ENCODE peak calls at places on chromosomes 1 and 21, in four cellular contexts. D is pancreas, P is ovary, H is cardiac muscle cell. L is an unnamed sample.

GRCh38 chr1:25676488-25676887 is 59.9 kb downstream of the MAN1C1 start:
- DNase-seq in H (peak; percentile 42), D (no peak), P (no peak), L (no peak)

GRCh38 chr1:228003461-228004330 is 3.1 kb upstream of the WNT3A start:
- DNase-seq in P (no peak), H (no peak), D (no peak), L (no peak)

GRCh38 chr1:8705104-8705503 is 112.3 kb downstream of the RERE start:
- DNase-seq in D (no peak), H (no peak), P (no peak), L (peak; percentile 66)

GRCh38 chr21:32073593-32073992 is 200.8 kb downstream of the HUNK start:
- DNase-seq in D (no peak), P (no peak), H (no peak), L (peak; percentile 19)

GRCh38 chr1:162336621-162337020 is 40.0 kb downstream of the SPATA46 start:
- DNase-seq in P (no peak), H (no peak), D (no peak), L (no peak)

GRCh38 chr1:237166593-237167077 is 124.7 kb downstream of the RYR2 start:
- DNase-seq in P (no peak), H (no peak), D (no peak), L (no peak)

GRCh38 chr1:33612877-33613487 is 140.5 kb downstream of the ZSCAN20 start:
- DNase-seq in H (peak; percentile 80), D (peak; percentile 58), P (peak; percentile 59), L (peak; percentile 92)

GRCh38 chr1:66341446-66342089 is 192.4 kb upstream of the SGIP1 start:
- DNase-seq in H (no peak), P (no peak), D (no peak), L (no peak)

GRCh38 chr1:226569879-226570547 is 21.4 kb downstream of the STUM start:
- DNase-seq in P (no peak), H (no peak), D (no peak), L (peak; percentile 96)

GRCh38 chr1:181251713-181252075 is 163.2 kb downstream of the IER5 start:
- DNase-seq in D (no peak), P (no peak), H (no peak), L (no peak)

GRCh38 chr21:19759836-19760235 is 1238.4 kb upstream of the NCAM2 start:
- DNase-seq in P (no peak), H (no peak), D (no peak), L (no peak)

GRCh38 chr1:87712261-87712674 is 383.6 kb downstream of the LMO4 start:
- DNase-seq in H (no peak), P (no peak), D (no peak), L (no peak)

GRCh38 chr1:156104065-156104810 is 10.3 kb upstream of the LMNA start:
- DNase-seq in D (peak; percentile 78), P (peak; percentile 84), H (peak; percentile 92), L (peak; percentile 73)

GRCh38 chr1:17582124-17582768 is 42.7 kb downstream of the ARHGEF10L start:
- DNase-seq in P (no peak), H (no peak), D (no peak), L (no peak)

GRCh38 chr1:224223819-224224714 is 41.0 kb downstream of the DEGS1 start:
- DNase-seq in H (peak; percentile 78), P (no peak), D (no peak), L (no peak)

GRCh38 chr21:42114646-42115045 is 43.5 kb downstream of the UMODL1 start:
- DNase-seq in P (no peak), D (no peak), H (no peak), L (no peak)

GRCh38 chr21:46182548-46183336 is 1.5 kb downstream of the SPATC1L start:
- DNase-seq in H (no peak), P (peak; percentile 51), D (no peak), L (peak; percentile 64)

DNA sequence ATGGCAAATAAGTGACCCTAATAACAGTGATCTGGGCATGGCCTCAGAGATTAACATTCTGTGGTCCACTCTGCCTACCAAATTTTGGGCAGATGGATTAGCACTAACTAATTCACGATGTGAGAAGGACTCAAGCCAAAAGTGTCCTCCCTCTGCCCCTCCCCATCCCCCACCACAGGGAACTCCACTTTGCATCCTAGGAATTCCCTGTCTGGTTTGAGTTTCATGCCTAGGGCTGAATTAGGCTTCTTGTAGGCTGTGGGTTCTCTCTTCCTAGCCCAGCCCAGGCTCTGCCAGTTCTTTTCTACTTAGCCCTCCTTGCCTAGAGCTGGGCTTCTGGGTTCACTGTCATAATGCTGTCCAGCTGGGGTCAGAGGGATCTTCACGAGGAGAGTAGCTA is 64.1 kb downstream of the ATP2B4 start:
- DNase-seq in P (no peak), D (no peak), H (no peak), L (peak; percentile 63)
- H3K4me3 ChIP-seq in P (no peak overlapping the region), D (no peak overlapping the region), H (no peak overlapping the region), L (no peak overlapping the region)

GRCh38 chr1:37162059-37162458 is 127.7 kb upstream of the GRIK3 start:
- DNase-seq in H (no peak), D (no peak), P (no peak), L (no peak)
- H3K9me3 ChIP-seq in H (no peaks in the 10 kb centered on the region), D (no peaks in the 10 kb centered on the region), P (no peaks in the 10 kb centered on the region), L (peaks cover 6% of the 10 kb centered on the region)

GRCh38 chr1:151048645-151049032 is 1.1 kb downstream of the C1orf56 start:
- DNase-seq in P (no peak), D (no peak), H (no peak), L (no peak)
- TF ChIP-seq CTCF in P (no peak), D (no peak), H (peak; percentile 10), L (peak; percentile 7)

DNA sequence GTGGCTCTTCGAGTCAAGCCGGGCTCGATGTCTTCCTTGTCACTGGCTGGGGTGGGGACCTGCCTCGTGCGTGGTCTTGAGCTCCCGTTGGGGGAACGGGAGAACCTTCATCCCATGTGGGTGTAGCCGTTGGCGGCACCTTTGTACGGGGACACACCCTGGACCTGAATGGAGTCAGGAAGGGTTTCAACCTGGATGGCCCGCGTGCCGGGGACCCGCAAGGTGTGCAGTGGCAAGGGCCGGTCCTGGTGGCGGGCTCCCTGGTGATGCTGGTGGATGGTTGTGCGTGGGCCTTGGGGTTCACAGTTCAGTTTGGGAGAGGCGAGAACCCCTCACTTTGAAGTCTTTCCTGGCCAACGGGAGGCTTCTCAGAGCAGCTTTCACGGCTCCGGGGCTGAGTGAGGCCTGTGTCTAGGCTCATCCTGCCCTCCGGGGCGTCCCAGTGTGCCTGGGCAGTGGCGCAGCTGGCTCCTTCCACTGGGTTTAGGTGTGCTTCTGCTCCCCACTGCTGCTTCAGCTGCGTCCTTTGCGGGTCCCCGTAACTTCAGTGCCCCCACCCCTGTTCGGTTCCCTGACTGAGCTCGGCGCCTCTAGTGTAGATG is 11.4 kb downstream of the SKI start:
- DNase-seq in H (no peak), P (peak; percentile 24), D (peak; percentile 15), L (peak; percentile 52)
- H3K4me3 ChIP-seq in H (no peak overlapping the region), P (peak overlapping the region; percentile 15), D (no peak overlapping the region), L (no peak overlapping the region)

GRCh38 chr1:113808450-113809195 is 3.7 kb downstream of the RSBN1 start:
- DNase-seq in D (no peak), P (no peak), H (no peak), L (no peak)

GRCh38 chr1:113802367-113803007 is 9.8 kb downstream of the RSBN1 start:
- DNase-seq in P (no peak), H (no peak), D (no peak), L (no peak)

GRCh38 chr1:113805639-113806038 is 6.6 kb downstream of the RSBN1 start:
- DNase-seq in H (no peak), P (no peak), D (no peak), L (no peak)

GRCh38 chr1:113804421-113805255 is 7.6 kb downstream of the RSBN1 start:
- DNase-seq in D (no peak), P (no peak), H (peak; percentile 89), L (no peak)

GRCh38 chr1:113805256-113805531 is 7.1 kb downstream of the RSBN1 start:
- DNase-seq in P (no peak), H (no peak), D (peak; percentile 18), L (no peak)
- H3K9me3 ChIP-seq in P (no peaks in the 10 kb centered on the region), H (no peaks in the 10 kb centered on the region), D (no peaks in the 10 kb centered on the region), L (no peaks in the 10 kb centered on the region)

L was measured in endodermal cell.